ENCODE peak calls at places on chromosomes 5 and 9, in five cellular contexts. S is sigmoid colon, W is thyroid gland, T is uterus, A is esophagus squamous epithelium. O is an unnamed sample. For H3K9me3, the result is how much of the 10 kb centered on the place peaks cover.

GRCh38 chr9:19201899-19202891 is 28.3 kb upstream of the DENND4C start:
- DNase-seq in S (no peak), W (no peak), T (peak), A (no peak), O (peak)

GRCh38 chr5:93609756-93610155 is 26.7 kb downstream of the NR2F1 start:
- DNase-seq in S (no peak), W (no peak), T (no peak), A (no peak), O (no peak)

GRCh38 chr5:167573274-167574127 is 717.9 kb upstream of the WWC1 start:
- DNase-seq in S (no peak), W (peak), T (no peak), A (no peak), O (peak)

GRCh38 chr5:93058309-93058708 is 522.7 kb downstream of the NR2F1-AS1 start:
- DNase-seq in S (no peak), W (no peak), T (no peak), A (no peak), O (no peak)

GRCh38 chr5:126097881-126098280 is 325.3 kb upstream of the GRAMD2B start:
- DNase-seq in S (no peak), W (no peak), T (no peak), A (no peak), O (no peak)

GRCh38 chr9:134294228-134295071 is 31.8 kb upstream of the RXRA start:
- DNase-seq in S (peak), W (peak), T (peak), A (no peak), O (peak)

GRCh38 chr9:99057665-99058625 is 47.0 kb upstream of the TGFBR1 start:
- DNase-seq in S (no peak), W (peak), T (no peak), A (no peak), O (peak)

GRCh38 chr9:115673599-115673998 is 480.0 kb upstream of the PAPPA start:
- DNase-seq in S (no peak), W (no peak), T (no peak), A (no peak), O (no peak)

GRCh38 chr9:77486968-77487367 is 161.2 kb downstream of the GNA14 start:
- DNase-seq in S (no peak), W (no peak), T (no peak), A (no peak), O (no peak)

GRCh38 chr5:141513627-141514329 is 24.9 kb downstream of the PCDHGC5 start:
- DNase-seq in S (peak), W (peak), T (peak), A (no peak), O (peak)
- TF ChIP-seq POLR2A in S (no peak), W (peak), T (no peak), A (no peak), O (no peak)

DNA sequence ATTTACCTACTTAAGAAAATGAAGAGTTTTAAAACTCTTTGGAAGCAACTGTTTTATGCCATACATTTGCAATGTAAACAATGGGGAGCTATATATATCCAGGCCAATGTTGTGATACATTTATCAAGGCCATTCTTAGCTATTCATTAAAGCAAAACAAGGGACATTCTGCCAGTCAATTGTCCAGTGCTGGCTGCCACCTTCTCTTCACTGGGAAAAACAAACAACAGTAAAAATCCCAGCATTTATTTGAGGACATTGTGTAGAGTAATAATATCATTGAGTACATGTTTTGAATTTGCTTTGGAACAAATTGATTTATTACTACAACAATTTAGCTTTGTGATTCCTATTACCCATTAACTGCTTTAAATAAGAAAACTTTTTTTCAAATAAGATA is 1107.4 kb downstream of the DTWD2 start:
- DNase-seq in S (no peak), W (no peak), T (no peak), A (no peak), O (no peak)
- TF ChIP-seq CTCF in S (no peak), W (no peak), T (no peak), A (no peak), O (no peak)

DNA sequence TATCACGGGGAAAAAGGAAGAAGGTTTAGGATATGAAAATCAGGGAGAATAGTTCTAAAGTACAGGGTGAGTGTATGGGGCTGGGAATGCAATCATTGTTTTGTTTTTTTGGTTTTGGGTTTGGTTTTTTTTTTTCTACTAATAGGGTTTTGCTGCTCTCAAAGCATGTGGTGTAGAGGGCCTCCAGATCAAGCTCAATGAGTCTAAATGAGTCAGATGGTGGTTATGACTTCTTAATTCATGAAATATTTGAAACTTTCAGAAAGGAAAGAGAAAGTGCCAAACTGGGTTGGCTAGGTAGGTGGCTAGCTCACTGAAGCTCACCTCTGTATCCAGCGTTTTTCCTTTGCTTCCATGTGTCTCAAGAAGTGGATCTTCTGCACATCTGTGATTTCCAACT is 10.7 kb downstream of the OR1L8 start:
- DNase-seq in S (no peak), W (no peak), T (no peak), A (no peak), O (no peak)
- H3K9me3 ChIP-seq in S (under half), W (under half), T (under half), A (under half), O (under half)

DNA sequence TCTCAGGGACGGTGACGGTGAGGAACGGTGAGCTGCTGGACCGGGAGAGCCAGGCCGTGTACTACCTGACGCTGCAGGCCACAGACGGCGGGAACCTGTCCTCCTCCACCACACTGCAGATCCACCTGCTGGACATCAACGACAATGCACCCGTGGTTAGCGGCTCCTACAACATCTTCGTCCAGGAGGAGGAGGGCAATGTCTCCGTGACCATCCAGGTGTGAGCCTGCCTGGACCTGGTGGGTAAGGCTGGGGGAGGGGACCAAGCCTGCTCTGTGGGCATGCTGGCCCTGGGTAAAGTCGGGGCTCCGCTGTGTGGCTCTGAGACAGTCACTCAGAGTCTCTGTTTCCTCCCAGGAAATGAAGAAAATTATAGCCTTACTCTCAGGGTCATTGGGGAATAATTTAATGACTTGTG is 29.3 kb downstream of the CDHR2 start:
- DNase-seq in S (no peak), W (peak), T (peak), A (no peak), O (peak)
- TF ChIP-seq POLR2A in S (no peak), W (no peak), T (no peak), A (no peak), O (no peak)

DNA sequence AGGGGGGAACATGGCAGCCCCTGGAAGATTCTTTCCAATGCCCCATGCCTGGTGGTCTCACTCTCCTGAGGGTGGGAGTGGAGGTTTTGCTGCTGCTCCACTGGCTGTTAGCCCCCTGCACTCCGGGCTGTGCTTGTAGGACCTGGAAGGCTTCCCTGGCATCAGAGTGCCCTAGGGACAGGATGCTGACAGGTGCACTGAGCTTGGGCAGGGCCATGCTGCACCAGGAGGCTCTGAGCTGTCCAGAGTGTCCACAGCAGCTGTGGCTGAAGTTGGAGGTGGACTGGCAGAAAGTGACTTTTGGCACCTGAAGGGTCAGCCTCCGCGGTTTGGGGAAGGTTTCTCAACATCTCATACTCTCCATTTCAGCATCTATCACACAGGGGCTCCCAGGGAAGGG is 249.1 kb downstream of the GADD45G start:
- DNase-seq in S (no peak), W (no peak), T (peak), A (no peak), O (no peak)
- TF ChIP-seq CTCF in S (no peak), W (no peak), T (no peak), A (no peak), O (no peak)

DNA sequence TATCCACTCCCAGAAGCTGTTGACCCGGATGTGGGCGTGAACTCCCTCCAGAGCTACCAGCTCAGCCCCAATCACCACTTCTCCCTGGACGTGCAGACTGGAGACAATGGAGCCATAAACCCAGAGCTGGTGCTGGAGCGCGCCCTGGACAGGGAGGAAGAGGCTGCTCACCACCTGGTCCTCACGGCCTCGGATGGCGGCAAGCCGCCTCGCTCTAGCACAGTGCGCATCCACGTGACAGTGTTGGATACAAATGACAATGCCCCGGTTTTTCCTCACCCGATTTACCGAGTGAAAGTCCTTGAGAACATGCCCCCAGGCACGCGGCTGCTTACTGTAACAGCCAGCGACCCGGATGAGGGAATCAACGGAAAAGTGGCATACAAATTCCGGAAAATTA is 834 bp downstream of the PCDHGA8 start:
- DNase-seq in S (no peak), W (no peak), T (no peak), A (no peak), O (no peak)
- H3K9me3 ChIP-seq in S (under half), W (under half), T (half or more), A (half or more), O (under half)